ENCODE peak calls at places on chromosomes 2 and 18, in ten cellular contexts. P is astrocyte; A is thoracic aorta; W is right cardiac atrium; T is colonic mucosa; O is CD8-positive, alpha-beta T cell; V is CD4-positive, CD25-positive, alpha-beta regulatory T cell; Q is H9; Y is breast epithelium; F is cardiac muscle cell. N is an unnamed sample.

GRCh38 chr2:18336975-18337374 is 223.5 kb downstream of the RDH14 start:
- DNase-seq in Q (no peak), F (no peak), P (no peak), A (no peak), Y (no peak), O (no peak), W (no peak), T (no peak), V (no peak), N (no peak)

GRCh38 chr2:95049088-95049955 is 23.8 kb downstream of the MAL start:
- DNase-seq in P (no peak), T (no peak), Y (no peak), V (no peak), O (no peak), A (no peak), Q (no peak), F (no peak), W (no peak), N (no peak)

GRCh38 chr2:241816431-241817121 is 7.6 kb downstream of the NEU4 start:
- DNase-seq in Y (peak; percentile 45), Q (no peak), T (no peak), F (no peak), A (no peak), W (no peak), V (no peak), P (no peak), O (no peak), N (no peak)

GRCh38 chr2:141692829-141693228 is 438.0 kb downstream of the LRP1B start:
- DNase-seq in Y (no peak), T (no peak), V (no peak), P (no peak), Q (no peak), O (no peak), W (no peak), A (no peak), F (peak; percentile 57), N (no peak)

GRCh38 chr2:209431701-209432100 is 7.9 kb downstream of the MAP2 start:
- DNase-seq in Q (no peak), A (no peak), T (no peak), W (no peak), Y (peak; percentile 57), P (peak; percentile 80), O (no peak), F (no peak), V (no peak), N (no peak)

GRCh38 chr18:59468821-59469220 is 109.8 kb upstream of the LMAN1 start:
- DNase-seq in V (no peak), O (no peak), W (no peak), A (no peak), T (no peak), F (no peak), P (no peak), Q (no peak), Y (no peak), N (no peak)

GRCh38 chr2:219285894-219286425 is 6.8 kb downstream of the DNAJB2 start:
- DNase-seq in Q (peak; percentile 88), V (no peak), A (no peak), O (no peak), F (peak; percentile 70), W (peak; percentile 60), T (no peak), Y (no peak), P (peak; percentile 30), N (peak; percentile 35)

GRCh38 chr2:151350579-151351195 is 6.7 kb upstream of the TNFAIP6 start:
- DNase-seq in A (no peak), F (no peak), V (no peak), Q (no peak), O (no peak), W (no peak), Y (no peak), P (peak; percentile 52), T (no peak), N (no peak)

GRCh38 chr18:61948196-61948800 is 55.5 kb upstream of the RNF152 start:
- DNase-seq in Q (no peak), A (no peak), P (peak; percentile 63), T (no peak), Y (no peak), V (no peak), O (no peak), F (peak; percentile 4), W (no peak), N (no peak)

GRCh38 chr2:135245055-135245454 is 193.0 kb downstream of the RAB3GAP1 start:
- DNase-seq in F (no peak), A (no peak), O (no peak), P (peak; percentile 53), Q (no peak), V (peak; percentile 15), W (no peak), T (no peak), Y (no peak), N (no peak)

GRCh38 chr18:69674921-69675405 is 272.7 kb downstream of the CD226 start:
- DNase-seq in F (no peak), O (no peak), Y (no peak), V (no peak), W (no peak), A (no peak), Q (no peak), P (no peak), T (no peak), N (no peak)

GRCh38 chr18:45567123-45567522 is 48.2 kb upstream of the SLC14A2 start:
- DNase-seq in A (no peak), Y (no peak), V (no peak), Q (peak; percentile 38), P (peak; percentile 74), T (no peak), O (no peak), W (peak; percentile 79), F (peak; percentile 59), N (no peak)

GRCh38 chr2:30862054-30862651 is 54.9 kb upstream of the CAPN13 start:
- DNase-seq in W (peak; percentile 76), T (peak; percentile 58), F (peak; percentile 89), V (peak; percentile 33), Y (no peak), A (no peak), P (peak; percentile 11), O (peak; percentile 43), Q (peak; percentile 58), N (no peak)

GRCh38 chr2:88880441-88880953 is 189.0 kb downstream of the RPIA start:
- DNase-seq in A (no peak), V (peak; percentile 40), O (no peak), W (peak; percentile 29), Q (no peak), P (peak; percentile 12), Y (no peak), F (peak; percentile 62), T (peak; percentile 53), N (no peak)

GRCh38 chr18:14179306-14179705 is 47.1 kb upstream of the ZNF519 start:
- DNase-seq in T (no peak), O (no peak), P (no peak), V (no peak), F (no peak), A (no peak), Q (no peak), W (no peak), Y (no peak), N (no peak)

GRCh38 chr2:26675651-26676255 is 16.8 kb upstream of the KCNK3 start:
- DNase-seq in Y (peak; percentile 43), P (no peak), T (no peak), O (no peak), Q (no peak), W (no peak), V (no peak), F (no peak), A (no peak), N (no peak)

DNA sequence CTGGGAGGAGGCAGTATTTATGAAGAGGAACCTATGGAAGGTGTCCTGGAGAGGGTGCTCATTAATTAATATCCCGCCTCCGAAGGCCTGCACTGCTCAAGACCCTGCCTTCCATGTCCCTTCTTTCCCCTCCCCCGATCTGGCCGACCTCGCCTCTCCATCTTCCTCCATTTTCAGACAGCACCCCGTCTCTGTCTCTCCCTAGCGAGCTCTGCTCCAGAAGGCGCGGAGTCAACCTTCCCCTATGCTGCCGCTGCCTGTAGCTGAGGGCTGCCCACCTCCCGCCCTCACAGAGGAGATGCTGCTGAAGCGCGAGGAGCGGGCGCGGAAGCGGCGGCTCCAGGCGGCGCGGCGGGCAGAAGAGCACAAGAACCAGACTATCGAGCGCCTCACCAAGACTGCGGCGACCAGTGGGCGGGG is 1.1 kb upstream of the WBP1 start:
- DNase-seq in A (no peak), V (no peak), T (peak; percentile 42), Q (no peak), P (no peak), W (no peak), Y (no peak), F (no peak), O (no peak), N (no peak)
- H3K27ac ChIP-seq in A (peak overlapping the region; percentile 86), V (peak overlapping the region; percentile 99), T (peak overlapping the region; percentile 100), Q (no peak overlapping the region), P (peak overlapping the region; percentile 33), W (peak overlapping the region; percentile 96), Y (peak overlapping the region; percentile 98), F (peak overlapping the region; percentile 88), O (peak overlapping the region; percentile 93), N (peak overlapping the region; percentile 89)

GRCh38 chr2:161761160-161761559 is 136.9 kb downstream of the SLC4A10 start:
- DNase-seq in V (no peak), F (no peak), W (no peak), O (no peak), A (no peak), Q (no peak), T (no peak), P (no peak), Y (no peak), N (no peak)
- H3K27me3 ChIP-seq in V (no peaks in the 10 kb centered on the region), F (no peaks in the 10 kb centered on the region), W (no peaks in the 10 kb centered on the region), O (no peaks in the 10 kb centered on the region), A (no peaks in the 10 kb centered on the region), Q (no peaks in the 10 kb centered on the region), T (no peaks in the 10 kb centered on the region), P (no peaks in the 10 kb centered on the region), Y (no peaks in the 10 kb centered on the region), N (no peaks in the 10 kb centered on the region)

DNA sequence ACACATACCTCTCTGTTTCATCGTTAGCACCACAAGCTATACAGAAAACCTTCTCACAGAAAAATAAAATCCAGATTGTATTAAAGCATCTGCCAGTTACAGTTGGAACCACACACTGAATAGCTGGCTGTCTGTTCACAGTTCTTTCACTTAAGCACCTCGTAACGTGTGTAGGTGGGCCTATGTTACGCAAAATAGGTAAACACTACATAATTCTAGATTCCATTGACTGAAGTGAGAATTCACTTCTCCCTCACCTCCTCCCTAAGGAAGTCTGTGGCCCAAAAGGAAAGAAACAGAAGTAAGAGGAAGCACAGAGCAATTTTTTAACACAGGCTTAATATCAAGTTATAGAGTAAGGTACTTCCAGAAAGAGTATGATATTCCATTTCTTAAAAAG is 24.9 kb downstream of the PELI1 start:
- DNase-seq in Q (no peak), O (no peak), V (no peak), F (no peak), W (no peak), T (no peak), P (no peak), A (no peak), Y (no peak), N (no peak)
- H3K27ac ChIP-seq in Q (no peak overlapping the region), O (no peak overlapping the region), V (no peak overlapping the region), F (no peak overlapping the region), W (no peak overlapping the region), T (peak overlapping the region; percentile 64), P (no peak overlapping the region), A (no peak overlapping the region), Y (peak overlapping the region; percentile 69), N (no peak overlapping the region)

DNA sequence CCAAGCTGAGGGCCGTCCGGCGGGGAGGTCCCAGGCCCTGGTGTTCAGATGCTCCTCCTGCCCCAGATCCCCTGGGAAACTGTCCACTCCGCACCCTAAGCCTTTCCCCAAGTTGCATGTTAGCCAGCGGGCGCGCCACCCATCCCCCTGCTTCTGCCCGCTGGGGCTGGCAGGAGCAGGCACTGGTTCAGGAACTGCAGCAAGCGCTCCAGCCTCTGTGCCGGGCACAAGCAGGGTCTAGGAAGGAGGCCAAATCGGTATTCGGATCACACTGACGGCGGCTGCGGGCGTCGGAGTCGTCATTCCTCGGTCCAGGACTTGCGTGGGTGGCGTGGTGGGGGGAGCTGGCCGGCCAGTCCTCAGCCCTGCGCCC is 53.7 kb downstream of the FAM168B start:
- DNase-seq in P (no peak), Q (no peak), A (no peak), W (no peak), T (no peak), F (no peak), Y (no peak), V (no peak), O (no peak), N (no peak)
- H3K27me3 ChIP-seq in P (peaks cover 9% of the 10 kb centered on the region), Q (no peaks in the 10 kb centered on the region), A (no peaks in the 10 kb centered on the region), W (no peaks in the 10 kb centered on the region), T (peaks cover 12% of the 10 kb centered on the region), F (no peaks in the 10 kb centered on the region), Y (no peaks in the 10 kb centered on the region), V (no peaks in the 10 kb centered on the region), O (no peaks in the 10 kb centered on the region), N (no peaks in the 10 kb centered on the region)